ENCODE peak calls at places on chromosomes 12 and 14, in eight cellular contexts. A is A549; Q is mesendoderm; R is endothelial cell of umbilical vein; L is nucleus accumbens; Y is endothelial cell; O is CD8-positive, alpha-beta T cell; G is activated T-helper 1 cell treated with anti-CD3 and anti-CD28 coated beads, Interleukin-2, amount 50 U/mL, for 16 hours. J is an unnamed sample.

GRCh38 chr14:75184039-75184438 is 7.6 kb upstream of the TMED10 start:
- DNase-seq in A (no peak), Q (no peak), R (no peak), L (no peak), Y (no peak), O (no peak), G (no peak), J (no peak)

GRCh38 chr12:54038760-54039414 is 6.0 kb downstream of the HOXC5 start:
- DNase-seq in A (no peak), Q (no peak), R (no peak), L (no peak), Y (no peak), O (no peak), G (no peak), J (no peak)

GRCh38 chr12:79438480-79439178 is 252.1 kb downstream of the PAWR start:
- DNase-seq in A (no peak), Q (no peak), R (no peak), L (no peak), Y (no peak), O (no peak), G (no peak), J (no peak)

GRCh38 chr14:102863381-102863780 is 59.1 kb upstream of the AMN start:
- DNase-seq in A (no peak), Q (no peak), R (no peak), L (no peak), Y (no peak), O (no peak), G (no peak), J (no peak)

GRCh38 chr14:51643137-51643536 is 8.6 kb upstream of the FRMD6 start:
- DNase-seq in A (no peak), Q (no peak), R (no peak), L (no peak), Y (no peak), O (no peak), G (no peak), J (no peak)

GRCh38 chr12:119749666-119750065 is 81.7 kb downstream of the PRKAB1 start:
- DNase-seq in A (no peak), Q (peak; percentile 51), R (no peak), L (no peak), Y (no peak), O (no peak), G (no peak), J (no peak)

GRCh38 chr14:102772781-102773570 is 4.3 kb upstream of the TRAF3 start:
- DNase-seq in A (no peak), Q (peak; percentile 92), R (no peak), L (no peak), Y (peak; percentile 63), O (no peak), G (no peak), J (no peak)

GRCh38 chr12:120639771-120640721 is at the start of gene CABP1:
- DNase-seq in A (peak; percentile 56), Q (peak; percentile 78), R (no peak), L (peak; percentile 63), Y (peak; percentile 33), O (peak; percentile 67), G (peak; percentile 63), J (peak; percentile 65)

GRCh38 chr14:21350539-21350938 is 33.3 kb downstream of the SUPT16H start:
- DNase-seq in A (no peak), Q (no peak), R (no peak), L (no peak), Y (no peak), O (no peak), G (no peak), J (no peak)

GRCh38 chr14:63297387-63297786 is 21.3 kb downstream of the GPHB5 start:
- DNase-seq in A (no peak), Q (peak; percentile 15), R (no peak), L (no peak), Y (no peak), O (no peak), G (no peak), J (no peak)

GRCh38 chr12:120012067-120012621 is 23.1 kb downstream of the BICDL1 start:
- DNase-seq in A (peak; percentile 67), Q (peak; percentile 92), R (no peak), L (peak; percentile 5), Y (peak; percentile 18), O (peak; percentile 65), G (peak; percentile 69), J (peak; percentile 92)